ENCODE peak calls at places on chromosomes 7 and 10, in six cellular contexts. R, M, X, A, B and P are unnamed samples.

GRCh38 chr10:88870101-88870500 is 9.9 kb upstream of the STAMBPL1 start:
- DNase-seq in R (no peak), M (no peak), X (no peak), A (no peak), B (no peak), P (no peak)

GRCh38 chr7:137832382-137832781 is 14.4 kb downstream of the DGKI start:
- DNase-seq in R (no peak), M (no peak), X (no peak), A (no peak), B (no peak), P (no peak)

GRCh38 chr7:101817031-101817929 is at the start of gene CUX1:
- DNase-seq in R (no peak), M (peak; percentile 10), X (peak; percentile 87), A (peak; percentile 17), B (no peak), P (no peak)

GRCh38 chr10:49387029-49387428 is 8.9 kb downstream of the DRGX start:
- DNase-seq in R (peak; percentile 95), M (no peak), X (peak; percentile 59), A (peak; percentile 92), B (no peak), P (no peak)

GRCh38 chr10:72455889-72456588 is 101.3 kb upstream of the DNAJB12 start:
- DNase-seq in R (no peak), M (no peak), X (no peak), A (peak; percentile 7), B (no peak), P (no peak)

GRCh38 chr7:48251766-48252165 is 80.5 kb downstream of the ABCA13 start:
- DNase-seq in R (no peak), M (no peak), X (no peak), A (peak; percentile 7), B (no peak), P (no peak)

GRCh38 chr7:113033959-113034358 is 52.7 kb downstream of the GPR85 start:
- DNase-seq in R (no peak), M (no peak), X (no peak), A (no peak), B (no peak), P (no peak)

GRCh38 chr10:129694184-129694583 is 227.1 kb downstream of the MGMT start:
- DNase-seq in R (no peak), M (no peak), X (no peak), A (no peak), B (no peak), P (no peak)

GRCh38 chr7:40571796-40572195 is 437.0 kb downstream of the SUGCT start:
- DNase-seq in R (no peak), M (no peak), X (no peak), A (peak; percentile 98), B (no peak), P (no peak)

GRCh38 chr7:12303096-12303495 is 92.0 kb downstream of the TMEM106B start:
- DNase-seq in R (no peak), M (no peak), X (no peak), A (no peak), B (no peak), P (no peak)

GRCh38 chr7:99677646-99678045 is 2.1 kb downstream of the CYP3A5 start:
- DNase-seq in R (no peak), M (no peak), X (no peak), A (no peak), B (no peak), P (no peak)

GRCh38 chr7:45220846-45221245 is 63.3 kb downstream of the RAMP3 start:
- DNase-seq in R (no peak), M (no peak), X (no peak), A (no peak), B (no peak), P (no peak)

GRCh38 chr10:132774905-132775863 is 10.8 kb downstream of the NKX6-2 start:
- DNase-seq in R (no peak), M (no peak), X (no peak), A (peak; percentile 65), B (no peak), P (no peak)

GRCh38 chr7:54996391-54996790 is 22.4 kb upstream of the EGFR start:
- DNase-seq in R (no peak), M (no peak), X (no peak), A (peak; percentile 7), B (no peak), P (no peak)

GRCh38 chr10:75095631-75096030 is 15.8 kb upstream of the SAMD8 start:
- DNase-seq in R (no peak), M (no peak), X (no peak), A (no peak), B (no peak), P (no peak)

GRCh38 chr7:134478707-134479106 is 19.8 kb upstream of the AKR1B1 start:
- DNase-seq in R (no peak), M (no peak), X (no peak), A (no peak), B (no peak), P (no peak)

GRCh38 chr7:22420008-22420407 is 63.1 kb upstream of the RAPGEF5 start:
- DNase-seq in R (no peak), M (no peak), X (no peak), A (no peak), B (no peak), P (no peak)

GRCh38 chr7:1666251-1666778 is 3.8 kb upstream of the ELFN1 start:
- DNase-seq in R (peak; percentile 53), M (no peak), X (peak; percentile 79), A (peak; percentile 25), B (no peak), P (peak; percentile 7)

GRCh38 chr10:117668351-117669008 is 125.9 kb downstream of the EMX2 start:
- DNase-seq in R (no peak), M (no peak), X (peak; percentile 7), A (no peak), B (no peak), P (no peak)

GRCh38 chr7:85928500-85928899 is 715.2 kb upstream of the GRM3 start:
- DNase-seq in R (no peak), M (no peak), X (no peak), A (no peak), B (no peak), P (no peak)

GRCh38 chr7:130938661-130939060 is 204.7 kb upstream of the KLF14 start:
- DNase-seq in R (no peak), M (no peak), X (no peak), A (peak; percentile 43), B (no peak), P (no peak)

GRCh38 chr10:30472414-30473155 is 38.6 kb downstream of the MAP3K8 start:
- DNase-seq in R (no peak), M (no peak), X (peak; percentile 63), A (no peak), B (no peak), P (no peak)

GRCh38 chr10:35217458-35217857 is 90.8 kb downstream of the CREM start:
- DNase-seq in R (no peak), M (no peak), X (no peak), A (no peak), B (no peak), P (no peak)

GRCh38 chr10:131549116-131549515 is 237.6 kb upstream of the TCERG1L start:
- DNase-seq in R (no peak), M (no peak), X (peak; percentile 42), A (no peak), B (no peak), P (no peak)

GRCh38 chr10:91800192-91800591 is 2.0 kb downstream of the TNKS2 start:
- DNase-seq in R (no peak), M (no peak), X (no peak), A (no peak), B (no peak), P (peak; percentile 24)